ENCODE peak calls at places on chromosomes 12 and 14, in five cellular contexts. G is stomach, Q is AG04450, J is lower lobe of right lung, Z is bronchial epithelial cell. N is an unnamed sample.

GRCh38 chr14:93048843-93049242 is 66.9 kb downstream of the ITPK1 start:
- DNase-seq in Q (no peak), J (no peak), G (no peak), Z (no peak), N (no peak)

GRCh38 chr12:118052324-118053070 is 8.5 kb downstream of the WSB2 start:
- DNase-seq in J (peak; percentile 68), Z (peak; percentile 96), G (peak; percentile 81), Q (peak; percentile 72), N (peak; percentile 91)

GRCh38 chr14:55698051-55698450 is 118.0 kb downstream of the KTN1 start:
- DNase-seq in J (no peak), Q (no peak), Z (no peak), G (no peak), N (no peak)

GRCh38 chr12:31736472-31736871 is 7.7 kb upstream of the AMN1 start:
- DNase-seq in J (no peak), Z (peak; percentile 93), Q (no peak), G (no peak), N (no peak)

GRCh38 chr14:64444984-64445845 is 20.1 kb upstream of the AKAP5 start:
- DNase-seq in J (no peak), G (no peak), Z (peak; percentile 36), Q (peak; percentile 42), N (no peak)

GRCh38 chr12:562634-563033 is 100.6 kb downstream of the NINJ2 start:
- DNase-seq in J (no peak), G (no peak), Z (no peak), Q (no peak), N (no peak)

GRCh38 chr12:49750027-49750977 is 8.9 kb downstream of the TMBIM6 start:
- DNase-seq in G (no peak), J (no peak), Q (no peak), Z (peak; percentile 94), N (peak; percentile 4)

GRCh38 chr14:91351508-91351853 is 66.1 kb downstream of the CCDC88C start:
- DNase-seq in Q (no peak), G (no peak), Z (no peak), J (peak; percentile 46), N (no peak)

GRCh38 chr12:63151061-63151897 is at the start of gene AVPR1A:
- DNase-seq in Z (no peak), J (no peak), Q (no peak), G (no peak), N (peak; percentile 18)

GRCh38 chr12:14958361-14959125 is 2.9 kb downstream of the ARHGDIB start:
- DNase-seq in Q (no peak), J (no peak), Z (no peak), G (no peak), N (no peak)

GRCh38 chr12:14959463-14959862 is 1.9 kb downstream of the ARHGDIB start:
- DNase-seq in J (no peak), G (no peak), Z (no peak), Q (no peak), N (no peak)

GRCh38 chr12:14960548-14961465 is 594 bp downstream of the ARHGDIB start:
- DNase-seq in Q (no peak), Z (peak; percentile 78), G (no peak), J (no peak), N (no peak)

GRCh38 chr12:14959126-14959440 is 2.3 kb downstream of the ARHGDIB start:
- DNase-seq in G (no peak), J (no peak), Z (no peak), Q (no peak), N (no peak)

DNA sequence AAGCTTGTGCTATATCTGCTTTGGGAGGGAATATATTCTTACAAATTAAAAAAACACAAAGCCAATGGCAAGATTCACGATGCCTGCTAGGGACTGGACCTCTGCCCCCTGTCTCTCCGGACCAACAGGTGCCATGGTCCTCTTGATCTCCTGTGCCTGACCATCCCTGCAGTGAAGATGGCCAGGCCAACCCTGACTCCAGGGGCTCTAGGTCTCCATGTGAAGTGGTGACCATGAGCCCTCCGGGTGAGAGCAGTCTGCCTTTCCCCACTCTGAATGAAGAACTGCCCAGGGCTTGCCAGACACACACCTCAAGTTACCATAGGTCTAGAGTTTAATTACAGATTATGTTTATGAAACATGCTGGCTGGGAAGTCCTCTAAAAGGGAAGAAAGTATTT is 1.5 kb downstream of the ARHGDIB start:
- DNase-seq in G (no peak), Q (no peak), J (no peak), Z (no peak), N (no peak)
- H3K4me3 ChIP-seq in G (peak overlapping the region; percentile 42), Q (no peak overlapping the region), J (peak overlapping the region; percentile 59), Z (no peak overlapping the region), N (no peak overlapping the region)

DNA sequence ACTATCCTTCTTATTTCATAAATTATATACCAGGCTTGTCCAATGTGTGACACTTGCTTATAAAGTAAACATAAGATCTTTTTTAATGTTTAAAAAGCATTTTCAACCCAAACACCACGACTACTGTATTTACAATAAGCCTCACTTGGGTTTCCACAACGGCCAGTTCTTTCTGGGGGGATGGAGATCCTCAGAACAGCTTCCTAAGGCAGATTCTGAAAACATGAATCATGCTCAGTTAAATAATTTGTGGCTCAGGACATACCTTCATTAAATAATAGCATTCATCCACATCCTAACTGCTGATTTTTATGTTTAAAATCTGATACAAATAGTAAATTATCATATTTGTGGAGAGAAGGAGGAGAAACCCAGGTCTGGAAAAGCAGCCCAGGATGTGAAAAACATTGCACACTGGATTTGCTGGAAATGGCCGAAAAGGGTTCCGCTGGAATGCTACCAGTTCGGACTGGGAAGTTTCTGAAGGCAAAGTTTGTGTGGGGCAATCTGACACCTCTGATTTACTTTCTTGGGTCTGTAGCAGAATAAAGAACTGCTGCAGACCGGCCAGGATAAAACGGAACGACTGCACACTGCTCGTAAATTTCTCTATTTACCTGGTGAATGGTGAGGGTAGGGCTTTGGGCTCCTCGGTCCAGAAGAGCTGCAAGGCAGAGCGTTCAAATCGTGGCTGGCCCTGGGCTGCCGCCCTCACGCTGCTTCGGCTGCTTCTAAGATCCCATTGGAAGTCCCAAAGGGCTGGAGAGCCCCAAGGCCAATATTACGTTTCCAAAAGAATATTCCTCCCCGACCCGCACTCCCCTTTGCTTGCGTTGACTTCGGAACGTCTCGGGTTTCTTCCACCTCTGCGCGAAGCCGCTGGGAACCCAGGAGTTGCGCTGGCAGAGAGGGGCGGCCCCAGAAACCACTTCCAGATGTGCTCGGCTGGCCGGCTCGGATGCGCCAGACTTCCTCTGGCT is at the start of gene GLT8D2:
- DNase-seq in Z (peak; percentile 49), Q (peak; percentile 64), J (peak; percentile 56), G (peak; percentile 40), N (peak; percentile 89)
- H3K4me3 ChIP-seq in Z (peak within 1 kb of the TSS; percentile 34), Q (peak within 1 kb of the TSS; percentile 67), J (peak within 1 kb of the TSS; percentile 47), G (peak within 1 kb of the TSS; percentile 48), N (peak within 1 kb of the TSS; percentile 24)

GRCh38 chr14:54682578-54682977 is 115.7 kb downstream of the SAMD4A start:
- DNase-seq in Z (no peak), Q (no peak), J (no peak), G (no peak), N (no peak)
- H3K4me3 ChIP-seq in Z (no peak overlapping the region), Q (no peak overlapping the region), J (no peak overlapping the region), G (no peak overlapping the region), N (no peak overlapping the region)

DNA sequence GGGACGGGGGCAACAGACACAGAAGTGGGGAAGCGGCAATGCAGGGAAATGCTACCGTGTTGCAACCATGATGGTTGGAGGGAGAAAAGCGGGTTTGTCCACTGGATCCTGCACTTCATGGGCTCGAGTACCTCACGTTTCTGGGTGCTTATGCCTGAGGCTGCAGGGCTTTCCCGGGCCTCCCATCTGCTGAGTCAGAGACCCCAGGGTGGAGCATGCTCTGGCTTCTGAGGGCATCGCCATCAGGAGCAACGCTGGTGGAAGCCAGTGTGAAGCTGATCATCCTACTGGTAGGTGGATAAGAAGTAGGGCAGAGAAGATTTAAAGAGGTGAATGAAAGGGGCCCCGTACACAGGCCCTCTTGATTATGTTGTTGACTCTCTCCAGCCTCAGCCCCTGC is 5.0 kb upstream of the ADGRD1 start:
- DNase-seq in G (no peak), J (no peak), Z (no peak), Q (no peak), N (no peak)
- H3K4me3 ChIP-seq in G (no peak overlapping the region), J (no peak overlapping the region), Z (no peak overlapping the region), Q (no peak overlapping the region), N (no peak overlapping the region)

N was measured in lower leg skin.